ENCODE peak calls at places on chromosome 12, in eight cellular contexts. F, T, Z, V, M, P, D and W are unnamed samples.

GRCh38 chr12:14257734-14258467 is 107.6 kb upstream of the ATF7IP start:
- DNase-seq in M (peak), T (peak), P (peak), F (peak), V (peak), Z (peak), D (peak), W (peak)

GRCh38 chr12:39852346-39852745 is 232.7 kb upstream of the ABCD2 start:
- DNase-seq in M (no peak), V (no peak), P (peak), Z (no peak), F (no peak), D (no peak), T (no peak), W (no peak)

GRCh38 chr12:82517808-82518207 is 159.5 kb downstream of the METTL25 start:
- DNase-seq in V (no peak), D (no peak), P (no peak), F (no peak), Z (no peak), T (no peak), M (no peak), W (no peak)

GRCh38 chr12:147242-147641 is 66.7 kb downstream of the SLC6A12 start:
- DNase-seq in F (no peak), P (no peak), Z (no peak), V (no peak), M (no peak), T (no peak), D (no peak), W (no peak)

GRCh38 chr12:65666876-65667275 is 157.4 kb upstream of the HMGA2 start:
- DNase-seq in Z (no peak), P (peak), M (peak), T (no peak), D (no peak), F (peak), V (peak), W (no peak)

GRCh38 chr12:20596036-20596435 is 99.1 kb upstream of the SLCO1C1 start:
- DNase-seq in P (no peak), V (no peak), M (no peak), D (no peak), T (no peak), Z (no peak), F (no peak), W (no peak)

GRCh38 chr12:54328595-54329337 is 3.8 kb downstream of the COPZ1 start:
- DNase-seq in Z (no peak), T (no peak), D (no peak), P (no peak), V (no peak), M (no peak), F (no peak), W (no peak)

GRCh38 chr12:25254271-25254880 is 3.6 kb upstream of the KRAS start:
- DNase-seq in V (no peak), Z (no peak), P (peak), M (no peak), F (peak), T (no peak), D (no peak), W (no peak)

GRCh38 chr12:71447691-71448660 is 8.4 kb downstream of the LGR5 start:
- DNase-seq in V (no peak), F (no peak), Z (no peak), D (no peak), P (peak), M (no peak), T (no peak), W (no peak)

GRCh38 chr12:124898200-124898950 is 16.1 kb downstream of the UBC start:
- DNase-seq in T (no peak), V (peak), F (peak), M (peak), P (no peak), Z (no peak), D (peak), W (peak)

GRCh38 chr12:11904124-11904523 is 166.6 kb upstream of the BCL2L14 start:
- DNase-seq in Z (no peak), D (no peak), P (no peak), M (no peak), V (no peak), F (no peak), T (no peak), W (no peak)

GRCh38 chr12:33994857-33995808 is 27.2 kb upstream of the ALG10 start:
- DNase-seq in P (no peak), T (no peak), D (no peak), M (no peak), V (no peak), Z (no peak), F (no peak), W (no peak)

GRCh38 chr12:3283137-3283680 is 206.0 kb downstream of the TSPAN9 start:
- DNase-seq in M (no peak), F (no peak), Z (no peak), D (no peak), P (no peak), T (no peak), V (no peak), W (no peak)

GRCh38 chr12:3285570-3285969 is 205.4 kb upstream of the PRMT8 start:
- DNase-seq in Z (no peak), V (no peak), P (no peak), M (no peak), F (no peak), T (no peak), D (no peak), W (no peak)

GRCh38 chr12:3282271-3282670 is 205.1 kb downstream of the TSPAN9 start:
- DNase-seq in T (no peak), F (no peak), Z (no peak), V (no peak), D (no peak), P (no peak), M (no peak), W (no peak)

GRCh38 chr12:3281588-3282150 is 204.5 kb downstream of the TSPAN9 start:
- DNase-seq in P (no peak), M (no peak), V (no peak), F (no peak), D (no peak), Z (peak), T (no peak), W (no peak)

DNA sequence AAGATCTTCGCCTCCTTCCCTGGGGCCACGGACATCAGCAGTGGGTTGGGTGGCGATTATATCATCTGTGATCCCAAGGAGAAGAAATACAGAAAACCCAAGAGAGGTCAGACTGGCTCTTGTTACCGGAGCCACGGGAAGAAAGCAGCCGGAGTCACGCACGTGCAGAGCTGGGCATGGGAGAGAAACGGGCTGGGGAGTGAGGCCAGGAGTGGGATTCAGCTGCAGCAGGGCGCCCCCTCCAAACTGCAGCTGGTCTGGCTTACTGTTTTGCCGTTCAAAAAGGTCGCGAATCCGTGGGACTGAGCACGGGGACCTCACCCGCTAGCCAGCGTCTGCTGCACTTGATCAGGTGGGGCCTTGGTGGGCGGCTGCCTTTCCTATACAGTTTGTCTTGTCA is 206.6 kb upstream of the PRMT8 start:
- DNase-seq in M (no peak), Z (no peak), P (no peak), D (no peak), T (no peak), F (no peak), V (no peak), W (no peak)
- H3K4me2 ChIP-seq in M (no peak), Z (no peak), P (no peak), D (no peak), T (no peak), F (no peak), V (no peak), W (no peak)

DNA sequence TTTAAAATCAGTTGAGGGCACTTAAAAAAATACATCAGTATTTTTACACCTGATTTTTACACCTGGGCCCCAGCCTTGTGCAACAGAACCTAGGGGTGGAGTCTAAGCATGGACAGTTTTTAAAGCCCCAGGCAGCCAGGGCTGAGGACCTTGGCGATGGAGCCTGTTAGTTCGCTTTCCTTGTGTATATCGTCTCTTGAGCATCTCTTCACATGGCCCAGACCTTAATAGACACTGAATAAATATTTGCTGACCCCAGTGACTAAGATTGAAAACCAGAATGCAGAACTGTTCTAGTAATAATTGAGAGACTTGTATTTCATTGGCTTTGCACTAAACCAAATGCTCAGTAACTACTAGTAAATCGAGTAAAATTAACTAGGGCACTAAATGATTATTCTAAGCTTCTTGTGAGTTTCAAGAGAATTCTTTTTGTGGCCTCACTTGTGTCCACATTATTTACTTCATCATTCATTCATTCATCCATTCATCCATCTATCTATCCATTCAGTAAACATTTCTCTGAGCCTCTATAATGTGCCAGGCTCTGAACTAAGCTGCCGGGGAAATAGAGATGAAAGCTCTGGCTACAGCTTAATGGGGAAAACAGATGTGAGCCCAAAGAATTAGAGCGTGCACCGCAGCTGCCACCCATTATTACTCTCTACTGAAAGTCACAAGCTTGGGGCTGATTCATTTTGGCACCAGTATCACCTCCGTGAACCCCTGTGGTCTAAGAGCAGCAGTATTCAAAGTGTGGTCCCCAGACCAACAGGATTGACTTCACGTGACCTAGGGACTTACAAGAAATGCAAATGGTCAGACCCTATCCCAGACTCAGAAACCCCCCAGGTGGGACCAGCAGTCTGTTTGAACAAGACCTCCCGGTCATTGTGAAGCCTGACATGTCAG is 30.7 kb upstream of the BCL7A start:
- DNase-seq in Z (no peak), D (no peak), P (peak), T (no peak), M (no peak), V (no peak), F (peak), W (no peak)
- TF ChIP-seq EZH2 in Z (no peak), D (no peak), P (no peak), T (no peak), M (no peak), V (no peak), F (no peak), W (no peak)

GRCh38 chr12:42094277-42094676 is 50.4 kb downstream of the GXYLT1 start:
- DNase-seq in V (peak), T (peak), P (peak), M (no peak), D (no peak), Z (peak), F (peak), W (peak)
- H3K4me2 ChIP-seq in V (no peak), T (peak), P (peak), M (no peak), D (no peak), Z (no peak), F (no peak), W (no peak)

DNA sequence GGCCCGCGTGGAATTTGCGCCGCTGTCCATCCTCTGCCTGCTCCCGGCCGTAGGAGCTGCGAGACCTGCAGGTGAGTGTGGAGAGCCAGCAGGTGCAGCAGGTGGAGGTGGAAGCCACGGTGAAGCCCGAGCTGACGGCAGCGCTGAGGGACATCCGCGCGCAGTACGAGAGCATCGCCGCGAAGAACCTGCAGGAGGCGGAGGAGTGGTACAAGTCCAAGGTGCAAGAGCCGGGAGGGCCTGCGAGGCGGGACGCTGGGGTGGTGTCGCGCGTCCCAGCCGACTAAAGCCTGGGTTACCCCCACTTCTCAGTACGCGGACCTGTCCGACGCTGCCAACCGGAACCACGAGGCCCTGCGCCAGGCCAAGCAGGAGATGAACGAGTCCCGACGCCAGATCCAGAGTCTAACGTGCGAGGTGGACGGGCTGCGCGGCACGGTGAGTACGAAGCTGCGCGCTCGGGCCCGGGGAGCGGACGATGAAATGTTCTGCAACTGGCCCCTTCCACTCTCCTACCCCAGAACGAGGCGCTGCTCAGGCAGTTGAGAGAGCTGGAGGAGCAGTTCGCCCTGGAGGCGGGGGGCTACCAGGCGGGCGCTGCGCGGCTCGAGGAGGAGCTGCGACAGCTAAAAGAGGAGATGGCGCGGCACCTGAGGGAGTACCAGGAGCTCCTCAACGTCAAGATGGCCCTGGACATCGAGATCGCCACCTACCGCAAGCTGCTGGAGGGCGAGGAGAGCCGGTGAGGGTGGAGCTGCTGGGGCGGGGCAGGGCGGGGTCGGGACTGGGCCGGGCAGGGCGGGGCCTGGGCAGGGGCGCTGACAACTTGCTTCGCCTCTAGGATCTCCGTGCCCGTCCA is 2.1 kb downstream of the PRPH start:
- DNase-seq in P (no peak), Z (peak), T (peak), F (peak), M (peak), V (no peak), D (peak), W (no peak)
- TF ChIP-seq EZH2 in P (peak), Z (peak), T (no peak), F (no peak), M (no peak), V (peak), D (peak), W (no peak)